ENCODE peak calls at places on chromosome 12, in ten cellular contexts. One of them, this sample, is unnamed.

GRCh38 chr12:109604132-109604585 is 30.6 kb downstream of the MVK start:
- DNase-seq in HFF-Myc: no peak
- DNase-seq in tibial nerve: no peak
- DNase-seq in lung: no peak
- DNase-seq in left ventricle myocardium inferior: no peak
- DNase-seq in PC-3: no peak
- DNase-seq in HL-60: no peak
- DNase-seq in mucosa of descending colon: no peak
- DNase-seq in activated CD8-positive, alpha-beta T cell treated with anti-CD3 and anti-CD28 coated beads for 36 hours: no peak
- DNase-seq in sigmoid colon: no peak
- DNase-seq in this sample: no peak

GRCh38 chr12:53251477-53252348 is 16.4 kb upstream of the ESPL1 start:
- DNase-seq in HFF-Myc: no peak
- DNase-seq in tibial nerve: peak; percentile 65
- DNase-seq in lung: peak; percentile 78
- DNase-seq in left ventricle myocardium inferior: peak; percentile 79
- DNase-seq in PC-3: peak; percentile 80
- DNase-seq in HL-60: peak; percentile 72
- DNase-seq in mucosa of descending colon: peak; percentile 88
- DNase-seq in activated CD8-positive, alpha-beta T cell treated with anti-CD3 and anti-CD28 coated beads for 36 hours: peak; percentile 81
- DNase-seq in sigmoid colon: peak; percentile 91
- DNase-seq in this sample: peak; percentile 88

GRCh38 chr12:47797432-47797831 is 22.3 kb downstream of the HDAC7 start:
- DNase-seq in HFF-Myc: no peak
- DNase-seq in tibial nerve: no peak
- DNase-seq in lung: no peak
- DNase-seq in left ventricle myocardium inferior: no peak
- DNase-seq in PC-3: peak; percentile 20
- DNase-seq in HL-60: peak; percentile 54
- DNase-seq in mucosa of descending colon: no peak
- DNase-seq in activated CD8-positive, alpha-beta T cell treated with anti-CD3 and anti-CD28 coated beads for 36 hours: peak; percentile 56
- DNase-seq in sigmoid colon: no peak
- DNase-seq in this sample: peak; percentile 41

GRCh38 chr12:27524839-27525238 is 833 bp downstream of the PPFIBP1 start:
- DNase-seq in HFF-Myc: no peak
- DNase-seq in tibial nerve: peak; percentile 35
- DNase-seq in lung: no peak
- DNase-seq in left ventricle myocardium inferior: no peak
- DNase-seq in PC-3: peak; percentile 42
- DNase-seq in HL-60: no peak
- DNase-seq in mucosa of descending colon: no peak
- DNase-seq in activated CD8-positive, alpha-beta T cell treated with anti-CD3 and anti-CD28 coated beads for 36 hours: no peak
- DNase-seq in sigmoid colon: no peak
- DNase-seq in this sample: no peak

GRCh38 chr12:118900954-118901353 is 80.4 kb upstream of the SRRM4 start:
- DNase-seq in HFF-Myc: no peak
- DNase-seq in tibial nerve: no peak
- DNase-seq in lung: no peak
- DNase-seq in left ventricle myocardium inferior: no peak
- DNase-seq in PC-3: no peak
- DNase-seq in HL-60: no peak
- DNase-seq in mucosa of descending colon: no peak
- DNase-seq in activated CD8-positive, alpha-beta T cell treated with anti-CD3 and anti-CD28 coated beads for 36 hours: no peak
- DNase-seq in sigmoid colon: no peak
- DNase-seq in this sample: no peak

GRCh38 chr12:89385965-89386537 is 33.8 kb upstream of the DUSP6 start:
- DNase-seq in HFF-Myc: no peak
- DNase-seq in tibial nerve: no peak
- DNase-seq in lung: no peak
- DNase-seq in left ventricle myocardium inferior: no peak
- DNase-seq in PC-3: no peak
- DNase-seq in HL-60: no peak
- DNase-seq in mucosa of descending colon: no peak
- DNase-seq in activated CD8-positive, alpha-beta T cell treated with anti-CD3 and anti-CD28 coated beads for 36 hours: no peak
- DNase-seq in sigmoid colon: no peak
- DNase-seq in this sample: no peak

GRCh38 chr12:112424126-112424525 is 5.4 kb downstream of the PTPN11 start:
- DNase-seq in HFF-Myc: no peak
- DNase-seq in tibial nerve: no peak
- DNase-seq in lung: no peak
- DNase-seq in left ventricle myocardium inferior: no peak
- DNase-seq in PC-3: no peak
- DNase-seq in HL-60: no peak
- DNase-seq in mucosa of descending colon: no peak
- DNase-seq in activated CD8-positive, alpha-beta T cell treated with anti-CD3 and anti-CD28 coated beads for 36 hours: no peak
- DNase-seq in sigmoid colon: no peak
- DNase-seq in this sample: no peak

GRCh38 chr12:54622463-54623183 is 12.1 kb downstream of the LACRT start:
- DNase-seq in HFF-Myc: no peak
- DNase-seq in tibial nerve: no peak
- DNase-seq in lung: no peak
- DNase-seq in left ventricle myocardium inferior: no peak
- DNase-seq in PC-3: peak; percentile 47
- DNase-seq in HL-60: no peak
- DNase-seq in mucosa of descending colon: no peak
- DNase-seq in activated CD8-positive, alpha-beta T cell treated with anti-CD3 and anti-CD28 coated beads for 36 hours: no peak
- DNase-seq in sigmoid colon: no peak
- DNase-seq in this sample: no peak

GRCh38 chr12:66035289-66035961 is 95.1 kb downstream of the LLPH start:
- DNase-seq in HFF-Myc: peak; percentile 53
- DNase-seq in tibial nerve: peak; percentile 37
- DNase-seq in lung: no peak
- DNase-seq in left ventricle myocardium inferior: no peak
- DNase-seq in PC-3: peak; percentile 79
- DNase-seq in HL-60: peak; percentile 6
- DNase-seq in mucosa of descending colon: no peak
- DNase-seq in activated CD8-positive, alpha-beta T cell treated with anti-CD3 and anti-CD28 coated beads for 36 hours: no peak
- DNase-seq in sigmoid colon: no peak
- DNase-seq in this sample: no peak

GRCh38 chr12:45337835-45338234 is 121.9 kb downstream of the ANO6 start:
- DNase-seq in HFF-Myc: no peak
- DNase-seq in tibial nerve: no peak
- DNase-seq in lung: no peak
- DNase-seq in left ventricle myocardium inferior: no peak
- DNase-seq in PC-3: no peak
- DNase-seq in HL-60: no peak
- DNase-seq in mucosa of descending colon: no peak
- DNase-seq in activated CD8-positive, alpha-beta T cell treated with anti-CD3 and anti-CD28 coated beads for 36 hours: no peak
- DNase-seq in sigmoid colon: no peak
- DNase-seq in this sample: no peak

GRCh38 chr12:79422060-79422812 is 268.5 kb downstream of the PAWR start:
- DNase-seq in HFF-Myc: no peak
- DNase-seq in tibial nerve: no peak
- DNase-seq in lung: no peak
- DNase-seq in left ventricle myocardium inferior: no peak
- DNase-seq in PC-3: no peak
- DNase-seq in HL-60: no peak
- DNase-seq in mucosa of descending colon: no peak
- DNase-seq in activated CD8-positive, alpha-beta T cell treated with anti-CD3 and anti-CD28 coated beads for 36 hours: no peak
- DNase-seq in sigmoid colon: no peak
- DNase-seq in this sample: no peak

GRCh38 chr12:109752117-109753053 is 38.8 kb downstream of the FAM222A start:
- DNase-seq in HFF-Myc: no peak
- DNase-seq in tibial nerve: no peak
- DNase-seq in lung: no peak
- DNase-seq in left ventricle myocardium inferior: no peak
- DNase-seq in PC-3: no peak
- DNase-seq in HL-60: no peak
- DNase-seq in mucosa of descending colon: peak; percentile 21
- DNase-seq in activated CD8-positive, alpha-beta T cell treated with anti-CD3 and anti-CD28 coated beads for 36 hours: no peak
- DNase-seq in sigmoid colon: peak; percentile 22
- DNase-seq in this sample: no peak

GRCh38 chr12:51128905-51129304 is 44.0 kb downstream of the TFCP2 start:
- DNase-seq in HFF-Myc: no peak
- DNase-seq in tibial nerve: no peak
- DNase-seq in lung: no peak
- DNase-seq in left ventricle myocardium inferior: no peak
- DNase-seq in PC-3: no peak
- DNase-seq in HL-60: no peak
- DNase-seq in mucosa of descending colon: no peak
- DNase-seq in activated CD8-positive, alpha-beta T cell treated with anti-CD3 and anti-CD28 coated beads for 36 hours: no peak
- DNase-seq in sigmoid colon: no peak
- DNase-seq in this sample: no peak

GRCh38 chr12:116524964-116525379 is 34.2 kb upstream of the MAP1LC3B2 start:
- DNase-seq in HFF-Myc: no peak
- DNase-seq in tibial nerve: no peak
- DNase-seq in lung: no peak
- DNase-seq in left ventricle myocardium inferior: no peak
- DNase-seq in PC-3: peak; percentile 88
- DNase-seq in HL-60: no peak
- DNase-seq in mucosa of descending colon: no peak
- DNase-seq in activated CD8-positive, alpha-beta T cell treated with anti-CD3 and anti-CD28 coated beads for 36 hours: no peak
- DNase-seq in sigmoid colon: no peak
- DNase-seq in this sample: no peak

GRCh38 chr12:112116232-112117060 is 7.9 kb upstream of the NAA25 start:
- DNase-seq in HFF-Myc: no peak
- DNase-seq in tibial nerve: peak; percentile 56
- DNase-seq in lung: peak; percentile 61
- DNase-seq in left ventricle myocardium inferior: peak; percentile 72
- DNase-seq in PC-3: no peak
- DNase-seq in HL-60: peak; percentile 90
- DNase-seq in mucosa of descending colon: no peak
- DNase-seq in activated CD8-positive, alpha-beta T cell treated with anti-CD3 and anti-CD28 coated beads for 36 hours: peak; percentile 26
- DNase-seq in sigmoid colon: peak; percentile 70
- DNase-seq in this sample: peak; percentile 61

GRCh38 chr12:48696626-48697025 is 14.6 kb upstream of the KANSL2 start:
- DNase-seq in HFF-Myc: no peak
- DNase-seq in tibial nerve: no peak
- DNase-seq in lung: no peak
- DNase-seq in left ventricle myocardium inferior: no peak
- DNase-seq in PC-3: no peak
- DNase-seq in HL-60: peak; percentile 36
- DNase-seq in mucosa of descending colon: no peak
- DNase-seq in activated CD8-positive, alpha-beta T cell treated with anti-CD3 and anti-CD28 coated beads for 36 hours: no peak
- DNase-seq in sigmoid colon: no peak
- DNase-seq in this sample: no peak

GRCh38 chr12:2129076-2129475 is 76.3 kb downstream of the CACNA1C start:
- DNase-seq in HFF-Myc: no peak
- DNase-seq in tibial nerve: no peak
- DNase-seq in lung: no peak
- DNase-seq in left ventricle myocardium inferior: no peak
- DNase-seq in PC-3: peak; percentile 86
- DNase-seq in HL-60: no peak
- DNase-seq in mucosa of descending colon: no peak
- DNase-seq in activated CD8-positive, alpha-beta T cell treated with anti-CD3 and anti-CD28 coated beads for 36 hours: no peak
- DNase-seq in sigmoid colon: peak; percentile 87
- DNase-seq in this sample: no peak

GRCh38 chr12:27429606-27430005 is 16.9 kb upstream of the SMCO2 start:
- DNase-seq in HFF-Myc: no peak
- DNase-seq in tibial nerve: no peak
- DNase-seq in lung: no peak
- DNase-seq in left ventricle myocardium inferior: no peak
- DNase-seq in PC-3: no peak
- DNase-seq in HL-60: no peak
- DNase-seq in mucosa of descending colon: no peak
- DNase-seq in activated CD8-positive, alpha-beta T cell treated with anti-CD3 and anti-CD28 coated beads for 36 hours: no peak
- DNase-seq in sigmoid colon: no peak
- DNase-seq in this sample: no peak

GRCh38 chr12:46775796-46776195 is 50.0 kb downstream of the SLC38A4 start:
- DNase-seq in HFF-Myc: no peak
- DNase-seq in tibial nerve: no peak
- DNase-seq in lung: no peak
- DNase-seq in left ventricle myocardium inferior: no peak
- DNase-seq in PC-3: no peak
- DNase-seq in HL-60: no peak
- DNase-seq in mucosa of descending colon: no peak
- DNase-seq in activated CD8-positive, alpha-beta T cell treated with anti-CD3 and anti-CD28 coated beads for 36 hours: no peak
- DNase-seq in sigmoid colon: no peak
- DNase-seq in this sample: no peak

GRCh38 chr12:87667378-87667777 is 361.8 kb downstream of the C12orf50 start:
- DNase-seq in HFF-Myc: no peak
- DNase-seq in tibial nerve: no peak
- DNase-seq in lung: no peak
- DNase-seq in left ventricle myocardium inferior: no peak
- DNase-seq in PC-3: peak; percentile 61
- DNase-seq in HL-60: no peak
- DNase-seq in mucosa of descending colon: no peak
- DNase-seq in activated CD8-positive, alpha-beta T cell treated with anti-CD3 and anti-CD28 coated beads for 36 hours: no peak
- DNase-seq in sigmoid colon: no peak
- DNase-seq in this sample: no peak
- TF ChIP-seq CTCF in HFF-Myc: no peak
- TF ChIP-seq CTCF in tibial nerve: no peak
- TF ChIP-seq CTCF in lung: no peak
- TF ChIP-seq CTCF in left ventricle myocardium inferior: peak; percentile 47
- TF ChIP-seq CTCF in PC-3: peak; percentile 70
- TF ChIP-seq CTCF in HL-60: no peak
- TF ChIP-seq CTCF in mucosa of descending colon: no peak
- TF ChIP-seq CTCF in activated CD8-positive, alpha-beta T cell treated with anti-CD3 and anti-CD28 coated beads for 36 hours: no peak
- TF ChIP-seq CTCF in sigmoid colon: no peak
- TF ChIP-seq CTCF in this sample: no peak

GRCh38 chr12:59887204-59887603 is 291.4 kb downstream of the SLC16A7 start:
- DNase-seq in HFF-Myc: no peak
- DNase-seq in tibial nerve: no peak
- DNase-seq in lung: no peak
- DNase-seq in left ventricle myocardium inferior: no peak
- DNase-seq in PC-3: no peak
- DNase-seq in HL-60: no peak
- DNase-seq in mucosa of descending colon: no peak
- DNase-seq in activated CD8-positive, alpha-beta T cell treated with anti-CD3 and anti-CD28 coated beads for 36 hours: no peak
- DNase-seq in sigmoid colon: no peak
- DNase-seq in this sample: no peak

GRCh38 chr12:59891180-59891579 is 295.4 kb downstream of the SLC16A7 start:
- DNase-seq in HFF-Myc: no peak
- DNase-seq in tibial nerve: no peak
- DNase-seq in lung: no peak
- DNase-seq in left ventricle myocardium inferior: no peak
- DNase-seq in PC-3: no peak
- DNase-seq in HL-60: no peak
- DNase-seq in mucosa of descending colon: no peak
- DNase-seq in activated CD8-positive, alpha-beta T cell treated with anti-CD3 and anti-CD28 coated beads for 36 hours: no peak
- DNase-seq in sigmoid colon: no peak
- DNase-seq in this sample: no peak

GRCh38 chr12:59886131-59886751 is 290.4 kb downstream of the SLC16A7 start:
- DNase-seq in HFF-Myc: no peak
- DNase-seq in tibial nerve: no peak
- DNase-seq in lung: no peak
- DNase-seq in left ventricle myocardium inferior: no peak
- DNase-seq in PC-3: no peak
- DNase-seq in HL-60: no peak
- DNase-seq in mucosa of descending colon: no peak
- DNase-seq in activated CD8-positive, alpha-beta T cell treated with anti-CD3 and anti-CD28 coated beads for 36 hours: no peak
- DNase-seq in sigmoid colon: no peak
- DNase-seq in this sample: no peak
- TF ChIP-seq CTCF in HFF-Myc: no peak
- TF ChIP-seq CTCF in tibial nerve: no peak
- TF ChIP-seq CTCF in lung: no peak
- TF ChIP-seq CTCF in left ventricle myocardium inferior: no peak
- TF ChIP-seq CTCF in PC-3: no peak
- TF ChIP-seq CTCF in HL-60: no peak
- TF ChIP-seq CTCF in mucosa of descending colon: no peak
- TF ChIP-seq CTCF in activated CD8-positive, alpha-beta T cell treated with anti-CD3 and anti-CD28 coated beads for 36 hours: no peak
- TF ChIP-seq CTCF in sigmoid colon: no peak
- TF ChIP-seq CTCF in this sample: no peak

GRCh38 chr12:3319723-3320492 is 171.1 kb upstream of the PRMT8 start:
- DNase-seq in HFF-Myc: no peak
- DNase-seq in tibial nerve: no peak
- DNase-seq in lung: no peak
- DNase-seq in left ventricle myocardium inferior: no peak
- DNase-seq in PC-3: no peak
- DNase-seq in HL-60: no peak
- DNase-seq in mucosa of descending colon: no peak
- DNase-seq in activated CD8-positive, alpha-beta T cell treated with anti-CD3 and anti-CD28 coated beads for 36 hours: no peak
- DNase-seq in sigmoid colon: no peak
- DNase-seq in this sample: no peak
- TF ChIP-seq CTCF in HFF-Myc: no peak
- TF ChIP-seq CTCF in tibial nerve: no peak
- TF ChIP-seq CTCF in lung: no peak
- TF ChIP-seq CTCF in left ventricle myocardium inferior: no peak
- TF ChIP-seq CTCF in PC-3: no peak
- TF ChIP-seq CTCF in HL-60: no peak
- TF ChIP-seq CTCF in mucosa of descending colon: no peak
- TF ChIP-seq CTCF in activated CD8-positive, alpha-beta T cell treated with anti-CD3 and anti-CD28 coated beads for 36 hours: no peak
- TF ChIP-seq CTCF in sigmoid colon: no peak
- TF ChIP-seq CTCF in this sample: no peak

GRCh38 chr12:120254809-120255208 is 10.7 kb downstream of the PXN start:
- DNase-seq in HFF-Myc: no peak
- DNase-seq in tibial nerve: no peak
- DNase-seq in lung: no peak
- DNase-seq in left ventricle myocardium inferior: no peak
- DNase-seq in PC-3: no peak
- DNase-seq in HL-60: no peak
- DNase-seq in mucosa of descending colon: no peak
- DNase-seq in activated CD8-positive, alpha-beta T cell treated with anti-CD3 and anti-CD28 coated beads for 36 hours: no peak
- DNase-seq in sigmoid colon: no peak
- DNase-seq in this sample: no peak
- TF ChIP-seq CTCF in HFF-Myc: no peak
- TF ChIP-seq CTCF in tibial nerve: no peak
- TF ChIP-seq CTCF in lung: no peak
- TF ChIP-seq CTCF in left ventricle myocardium inferior: peak; percentile 49
- TF ChIP-seq CTCF in PC-3: peak; percentile 11
- TF ChIP-seq CTCF in HL-60: no peak
- TF ChIP-seq CTCF in mucosa of descending colon: no peak
- TF ChIP-seq CTCF in activated CD8-positive, alpha-beta T cell treated with anti-CD3 and anti-CD28 coated beads for 36 hours: no peak
- TF ChIP-seq CTCF in sigmoid colon: no peak
- TF ChIP-seq CTCF in this sample: no peak